ENCODE peak calls at places on chromosome 12, in nine cellular contexts. M, V, O, Q, F, I, E, P and S are unnamed samples.

GRCh38 chr12:27766587-27766986 is 13.4 kb upstream of the KLHL42 start:
- DNase-seq in M (no peak), I (no peak), V (no peak), O (no peak), P (no peak), Q (no peak), E (no peak), F (no peak), S (no peak)

GRCh38 chr12:128843538-128843937 is 9.7 kb upstream of the GLT1D1 start:
- DNase-seq in E (no peak), F (no peak), V (no peak), I (no peak), Q (no peak), M (no peak), O (no peak), P (no peak), S (no peak)

GRCh38 chr12:12890815-12891645 is at the start of gene GPRC5A:
- DNase-seq in P (peak; percentile 51), M (no peak), O (peak; percentile 97), F (peak; percentile 95), I (peak; percentile 92), V (peak; percentile 90), E (peak; percentile 58), Q (peak; percentile 96), S (peak; percentile 93)

GRCh38 chr12:42140901-42141300 is 3.8 kb downstream of the GXYLT1 start:
- DNase-seq in P (no peak), V (no peak), Q (no peak), I (no peak), M (no peak), O (no peak), F (no peak), E (no peak), S (no peak)

GRCh38 chr12:52975820-52976573 is 27.1 kb downstream of the KRT18 start:
- DNase-seq in P (peak; percentile 50), O (no peak), E (no peak), Q (peak; percentile 40), I (peak; percentile 67), F (no peak), V (no peak), M (no peak), S (peak; percentile 82)

GRCh38 chr12:52878507-52879393 is 26.1 kb downstream of the KRT8 start:
- DNase-seq in Q (no peak), P (no peak), V (no peak), F (no peak), O (no peak), I (no peak), E (no peak), M (no peak), S (no peak)

GRCh38 chr12:119826661-119827435 is 50.3 kb downstream of the CIT start:
- DNase-seq in M (no peak), Q (no peak), P (no peak), I (no peak), O (no peak), V (no peak), E (no peak), F (no peak), S (no peak)

GRCh38 chr12:120041386-120042231 is 52.6 kb downstream of the BICDL1 start:
- DNase-seq in M (no peak), Q (no peak), F (no peak), E (no peak), P (peak; percentile 70), V (no peak), I (no peak), O (no peak), S (peak; percentile 37)

GRCh38 chr12:100138048-100138907 is 4.4 kb downstream of the BLTP3B start:
- DNase-seq in E (no peak), I (no peak), O (no peak), F (no peak), Q (peak; percentile 41), P (no peak), M (no peak), V (no peak), S (no peak)

GRCh38 chr12:47141459-47141858 is 61.7 kb upstream of the AMIGO2 start:
- DNase-seq in V (no peak), M (no peak), Q (no peak), E (no peak), I (no peak), F (no peak), P (no peak), O (no peak), S (no peak)

GRCh38 chr12:111624540-111624939 is 25.4 kb upstream of the ATXN2 start:
- DNase-seq in I (no peak), P (no peak), M (no peak), E (peak; percentile 45), V (no peak), F (no peak), O (no peak), Q (no peak), S (no peak)

GRCh38 chr12:211142-211465 is 2.9 kb downstream of the SLC6A12 start:
- DNase-seq in E (no peak), O (no peak), V (no peak), P (no peak), M (no peak), Q (no peak), I (no peak), F (no peak), S (no peak)

DNA sequence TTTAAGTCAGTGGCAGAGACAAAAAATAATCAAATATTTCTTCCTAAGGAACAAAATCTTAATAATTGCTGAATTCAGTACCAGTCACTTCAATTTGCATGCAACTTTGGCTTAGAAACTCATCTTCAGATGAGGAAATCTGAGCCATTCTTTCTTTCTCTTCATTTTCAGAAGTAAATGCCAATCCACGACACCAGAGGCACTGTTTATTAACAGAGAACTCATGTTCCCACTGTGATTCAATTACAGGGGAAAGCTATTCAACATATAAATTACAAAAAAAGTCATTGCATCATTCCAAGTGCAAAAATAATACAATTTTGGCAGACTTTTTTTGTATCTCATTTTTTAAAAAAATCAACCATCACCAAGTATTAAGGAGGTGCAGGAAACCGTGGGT is 816.1 kb upstream of the TMEM132C start:
- DNase-seq in M (no peak), Q (no peak), F (no peak), V (no peak), E (no peak), P (no peak), O (no peak), I (no peak), S (no peak)
- TF ChIP-seq CTCF in M (no peak), Q (no peak), F (no peak), V (no peak), E (no peak), P (no peak), O (no peak), I (no peak), S (no peak)

GRCh38 chr12:10151621-10152020 is 20.3 kb downstream of the OLR1 start:
- DNase-seq in O (no peak), V (no peak), Q (no peak), E (no peak), M (no peak), P (no peak), I (no peak), F (no peak), S (no peak)
- TF ChIP-seq POLR2A in O (no peak), V (no peak), Q (no peak), E (no peak), M (no peak), P (no peak), I (no peak), F (no peak), S (no peak)

GRCh38 chr12:94892544-94893267 is 110.8 kb downstream of the NDUFA12 start:
- DNase-seq in V (no peak), E (no peak), M (no peak), Q (no peak), I (no peak), F (no peak), O (no peak), P (no peak), S (no peak)

GRCh38 chr12:94900496-94900895 is 103.0 kb downstream of the NDUFA12 start:
- DNase-seq in I (no peak), O (no peak), P (no peak), E (no peak), Q (no peak), V (no peak), F (no peak), M (no peak), S (no peak)

GRCh38 chr12:94898388-94898787 is 105.1 kb downstream of the NDUFA12 start:
- DNase-seq in P (no peak), O (no peak), V (no peak), I (no peak), Q (peak; percentile 19), F (no peak), M (no peak), E (no peak), S (no peak)
- TF ChIP-seq CTCF in P (no peak), O (no peak), V (no peak), I (peak; percentile 23), Q (peak; percentile 47), F (no peak), M (no peak), E (no peak), S (no peak)

DNA sequence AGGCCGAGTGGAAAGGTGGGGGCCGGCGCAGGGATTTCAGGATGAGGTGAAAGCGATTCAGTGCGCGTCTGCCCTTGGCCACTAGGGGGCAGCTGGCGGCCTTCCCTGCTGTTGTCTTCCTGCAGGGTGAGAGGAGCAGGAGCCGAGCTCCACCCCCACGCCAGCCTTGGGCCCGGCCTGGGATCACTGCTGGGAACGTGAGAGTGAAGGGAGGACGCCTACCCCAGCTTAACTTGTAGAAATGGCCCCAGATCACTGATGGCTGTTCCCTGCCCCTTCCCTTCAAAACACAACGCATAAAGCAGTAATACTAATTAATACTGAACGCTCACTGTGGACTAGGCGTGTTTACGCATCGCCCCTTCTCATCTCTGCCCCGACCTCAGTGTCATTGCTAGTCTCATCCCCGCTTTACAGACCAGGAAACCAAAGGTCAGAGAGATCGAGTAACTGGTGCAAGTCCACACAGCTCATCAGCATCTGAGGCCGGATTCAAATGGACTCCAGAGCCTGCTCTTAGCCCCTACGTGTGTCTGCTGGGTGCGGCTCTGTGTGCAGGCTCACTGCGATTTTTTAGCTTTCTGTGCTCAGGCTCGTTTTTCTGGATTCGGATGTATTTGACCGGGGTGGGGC is 24.3 kb downstream of the MVK start:
- DNase-seq in O (peak; percentile 92), F (peak; percentile 94), V (peak; percentile 95), Q (peak; percentile 78), I (peak; percentile 84), E (peak; percentile 92), M (no peak), P (peak; percentile 91), S (peak; percentile 64)
- TF ChIP-seq POLR2A in O (no peak), F (no peak), V (no peak), Q (no peak), I (no peak), E (peak; percentile 52), M (no peak), P (no peak), S (no peak)

GRCh38 chr12:54036620-54037359 is 3.9 kb downstream of the HOXC5 start:
- DNase-seq in Q (no peak), M (no peak), I (no peak), E (no peak), F (no peak), P (no peak), O (peak; percentile 39), V (peak; percentile 56), S (no peak)
- TF ChIP-seq CTCF in Q (no peak), M (no peak), I (no peak), E (no peak), F (no peak), P (no peak), O (no peak), V (no peak), S (no peak)